ENCODE peak calls at places on chromosome 1, in nine cellular contexts. E, U, F, W, N, C, G, R and T are unnamed samples.

GRCh38 chr1:207282496-207283380 is 38.7 kb upstream of the CD55 start:
- DNase-seq in C (no peak), R (no peak), N (no peak), U (no peak), F (no peak), E (peak; percentile 83), W (no peak), G (peak; percentile 61), T (no peak)

GRCh38 chr1:177490240-177490639 is 319.5 kb downstream of the BRINP2 start:
- DNase-seq in U (no peak), N (no peak), G (no peak), C (no peak), R (no peak), W (no peak), E (no peak), F (no peak), T (no peak)

GRCh38 chr1:77370588-77371306 is 88.9 kb downstream of the AK5 start:
- DNase-seq in C (peak; percentile 89), R (no peak), E (no peak), F (no peak), G (no peak), N (no peak), U (no peak), W (no peak), T (no peak)

GRCh38 chr1:233389169-233389568 is 61.6 kb downstream of the MAP3K21 start:
- DNase-seq in N (no peak), F (no peak), E (no peak), U (no peak), R (no peak), W (no peak), G (no peak), C (no peak), T (no peak)

GRCh38 chr1:55212349-55213028 is 2.7 kb downstream of the USP24 start:
- DNase-seq in N (no peak), C (no peak), U (no peak), E (no peak), R (no peak), G (no peak), W (no peak), F (no peak), T (no peak)

GRCh38 chr1:78718566-78718965 is 68.9 kb downstream of the IFI44 start:
- DNase-seq in E (no peak), C (no peak), W (no peak), G (no peak), F (no peak), R (no peak), N (no peak), U (no peak), T (no peak)

GRCh38 chr1:232225336-232226131 is 404.4 kb downstream of the SIPA1L2 start:
- DNase-seq in U (no peak), C (no peak), R (no peak), G (no peak), N (no peak), F (no peak), E (no peak), W (no peak), T (no peak)

GRCh38 chr1:83512371-83513004 is 486.4 kb downstream of the TTLL7 start:
- DNase-seq in W (no peak), N (no peak), E (no peak), G (no peak), R (no peak), F (no peak), U (no peak), C (no peak), T (no peak)

GRCh38 chr1:115771847-115772457 is 3.4 kb upstream of the CASQ2 start:
- DNase-seq in W (peak; percentile 28), F (peak; percentile 76), C (peak; percentile 75), N (peak; percentile 48), R (peak; percentile 77), E (peak; percentile 53), G (peak; percentile 58), U (peak; percentile 75), T (peak; percentile 74)

GRCh38 chr1:232445361-232446106 is 184.4 kb downstream of the SIPA1L2 start:
- DNase-seq in C (no peak), F (no peak), U (no peak), W (no peak), G (no peak), E (no peak), R (no peak), N (no peak), T (no peak)

GRCh38 chr1:31934706-31935629 is 3.2 kb downstream of the PTP4A2 start:
- DNase-seq in F (no peak), N (no peak), W (no peak), E (no peak), R (no peak), U (no peak), C (peak; percentile 43), G (no peak), T (no peak)

GRCh38 chr1:56820755-56821461 is 1.7 kb upstream of the FYB2 start:
- DNase-seq in U (peak; percentile 94), R (peak; percentile 79), N (peak; percentile 97), W (peak; percentile 68), C (peak; percentile 68), E (peak; percentile 74), F (peak; percentile 80), G (peak; percentile 88), T (peak; percentile 91)

GRCh38 chr1:20248954-20249612 is 41.6 kb upstream of the VWA5B1 start:
- DNase-seq in R (no peak), U (no peak), N (no peak), G (no peak), E (no peak), W (peak; percentile 40), C (no peak), F (no peak), T (no peak)

GRCh38 chr1:207004931-207005830 is 27.4 kb downstream of the C1orf116 start:
- DNase-seq in E (peak; percentile 70), C (peak; percentile 52), G (peak; percentile 85), W (peak; percentile 9), F (no peak), N (peak; percentile 78), R (no peak), U (peak; percentile 67), T (peak; percentile 48)

GRCh38 chr1:35524106-35524505 is 33.1 kb downstream of the KIAA0319L start:
- DNase-seq in R (no peak), E (no peak), C (no peak), N (no peak), W (no peak), U (no peak), G (no peak), F (no peak), T (no peak)

GRCh38 chr1:64516803-64517568 is 47.1 kb downstream of the CACHD1 start:
- DNase-seq in N (no peak), C (peak; percentile 39), G (no peak), F (no peak), U (no peak), R (no peak), W (no peak), E (no peak), T (no peak)

GRCh38 chr1:21823206-21823979 is 11.3 kb downstream of the LDLRAD2 start:
- DNase-seq in R (no peak), G (no peak), C (no peak), N (no peak), F (peak; percentile 38), U (no peak), W (no peak), E (no peak), T (no peak)

GRCh38 chr1:201828451-201828819 is 522 bp upstream of the IPO9 start:
- DNase-seq in N (no peak), U (no peak), G (no peak), E (no peak), F (no peak), C (no peak), R (no peak), W (no peak), T (no peak)

GRCh38 chr1:28415246-28415645 is 45.7 kb downstream of the PHACTR4 start:
- DNase-seq in R (no peak), E (no peak), G (no peak), C (no peak), W (no peak), N (no peak), U (no peak), F (no peak), T (no peak)

GRCh38 chr1:39609618-39610331 is 29.7 kb downstream of the HEYL start:
- DNase-seq in W (peak; percentile 81), F (peak; percentile 86), E (peak; percentile 40), U (peak; percentile 82), C (peak; percentile 20), N (peak; percentile 96), R (peak; percentile 87), G (peak; percentile 68), T (peak; percentile 31)

GRCh38 chr1:94654031-94654430 is 112.5 kb upstream of the F3 start:
- DNase-seq in W (no peak), G (peak; percentile 56), R (no peak), N (no peak), C (no peak), E (no peak), F (no peak), U (no peak), T (no peak)

GRCh38 chr1:15008783-15009709 is 144.5 kb upstream of the TMEM51 start:
- DNase-seq in F (no peak), R (no peak), C (no peak), U (peak; percentile 26), E (no peak), W (no peak), N (no peak), G (no peak), T (no peak)

GRCh38 chr1:177247777-177248176 is 77.0 kb downstream of the BRINP2 start:
- DNase-seq in N (no peak), F (no peak), E (no peak), C (no peak), W (no peak), G (no peak), U (no peak), R (no peak), T (no peak)

GRCh38 chr1:244114895-244115294 is 63.8 kb downstream of the ZBTB18 start:
- DNase-seq in E (no peak), C (no peak), R (no peak), G (no peak), F (no peak), W (no peak), U (no peak), N (no peak), T (no peak)

GRCh38 chr1:154276797-154277196 is 4.4 kb downstream of the HAX1 start:
- DNase-seq in G (peak; percentile 31), E (no peak), F (no peak), U (no peak), W (peak; percentile 13), C (no peak), R (no peak), N (peak; percentile 38), T (no peak)

GRCh38 chr1:235266325-235266724 is 61.7 kb downstream of the ARID4B start:
- DNase-seq in F (no peak), C (peak; percentile 34), N (no peak), E (no peak), W (no peak), G (no peak), R (no peak), U (no peak), T (no peak)

GRCh38 chr1:247638781-247639180 is 33.4 kb downstream of the OR2G3 start:
- DNase-seq in R (no peak), E (peak; percentile 85), W (no peak), C (no peak), G (no peak), F (no peak), U (no peak), N (no peak), T (no peak)

GRCh38 chr1:213244664-213245091 is 193.6 kb downstream of the RPS6KC1 start:
- DNase-seq in W (peak; percentile 12), R (no peak), U (peak; percentile 54), C (peak; percentile 36), N (no peak), G (peak; percentile 64), E (no peak), F (no peak), T (no peak)

GRCh38 chr1:23444104-23444533 is 19.6 kb upstream of the TCEA3 start:
- DNase-seq in E (peak; percentile 63), C (peak; percentile 96), F (peak; percentile 60), U (no peak), W (no peak), N (no peak), R (peak; percentile 96), G (no peak), T (peak; percentile 43)

GRCh38 chr1:22673486-22674409 is 20.7 kb downstream of the C1QB start:
- DNase-seq in U (peak; percentile 61), R (no peak), F (no peak), G (peak; percentile 58), W (no peak), N (peak; percentile 67), E (no peak), C (peak; percentile 45), T (peak; percentile 29)

GRCh38 chr1:68321084-68321685 is 88.9 kb upstream of the WLS start:
- DNase-seq in C (peak; percentile 73), G (peak; percentile 84), F (peak; percentile 75), N (peak; percentile 73), E (peak; percentile 70), R (peak; percentile 67), U (peak; percentile 68), W (no peak), T (peak; percentile 79)